ENCODE peak calls at places on chromosome 1, in ten cellular contexts. K is WERI-Rb-1, Y is lower leg skin, Z is stomach, S is neural crest cell, P is OCI-LY7, E is GM10248, C is astrocyte of the spinal cord, N is fibroblast of pulmonary artery, H is breast epithelium. M is an unnamed sample.

GRCh38 chr1:14443164-14443787 is 155.2 kb upstream of the KAZN start:
- DNase-seq in K (no peak), Y (no peak), Z (no peak), S (no peak), P (no peak), E (no peak), C (peak; percentile 34), N (no peak), H (no peak), M (no peak)

GRCh38 chr1:210328746-210329488 is at the start of gene HHAT:
- DNase-seq in K (peak; percentile 90), Y (peak; percentile 92), Z (peak; percentile 79), S (peak; percentile 65), P (peak; percentile 80), E (peak; percentile 79), C (peak; percentile 78), N (peak; percentile 76), H (peak; percentile 81), M (peak; percentile 66)

GRCh38 chr1:40592107-40592773 is 60.8 kb downstream of the ZNF684 start:
- DNase-seq in K (no peak), Y (no peak), Z (no peak), S (no peak), P (peak; percentile 63), E (no peak), C (peak; percentile 27), N (peak; percentile 50), H (no peak), M (peak; percentile 43)

GRCh38 chr1:6200188-6200809 is 904 bp upstream of the RPL22 start:
- DNase-seq in K (no peak), Y (no peak), Z (no peak), S (no peak), P (peak; percentile 21), E (no peak), C (no peak), N (no peak), H (no peak), M (no peak)

GRCh38 chr1:22753396-22754083 is 42.9 kb downstream of the EPHB2 start:
- DNase-seq in K (no peak), Y (no peak), Z (no peak), S (no peak), P (no peak), E (no peak), C (peak; percentile 70), N (peak; percentile 42), H (no peak), M (peak; percentile 67)

GRCh38 chr1:81812712-81813111 is 12.0 kb downstream of the ADGRL2 start:
- DNase-seq in K (no peak), Y (no peak), Z (no peak), S (no peak), P (no peak), E (no peak), C (no peak), N (peak; percentile 42), H (no peak), M (no peak)

GRCh38 chr1:54888080-54888733 is 1.2 kb upstream of the DHCR24 start:
- DNase-seq in K (no peak), Y (no peak), Z (peak; percentile 36), S (no peak), P (no peak), E (no peak), C (no peak), N (no peak), H (no peak), M (no peak)

GRCh38 chr1:151165281-151165737 is 393 bp downstream of the LYSMD1 start:
- DNase-seq in K (peak; percentile 98), Y (peak; percentile 92), Z (no peak), S (peak; percentile 35), P (no peak), E (no peak), C (peak; percentile 45), N (no peak), H (no peak), M (no peak)

GRCh38 chr1:22411589-22411988 is 40.1 kb upstream of the ZBTB40 start:
- DNase-seq in K (no peak), Y (no peak), Z (no peak), S (no peak), P (no peak), E (no peak), C (no peak), N (no peak), H (no peak), M (no peak)

GRCh38 chr1:9909222-9910046 is 635 bp downstream of the CTNNBIP1 start:
- DNase-seq in K (no peak), Y (peak; percentile 90), Z (peak; percentile 34), S (no peak), P (peak; percentile 47), E (no peak), C (no peak), N (peak; percentile 8), H (no peak), M (no peak)

GRCh38 chr1:162165528-162165927 is 96.0 kb downstream of the NOS1AP start:
- DNase-seq in K (no peak), Y (no peak), Z (no peak), S (no peak), P (no peak), E (no peak), C (no peak), N (no peak), H (no peak), M (no peak)

GRCh38 chr1:198007687-198008627 is 90.8 kb downstream of the LHX9 start:
- DNase-seq in K (no peak), Y (no peak), Z (no peak), S (no peak), P (no peak), E (no peak), C (no peak), N (no peak), H (no peak), M (peak; percentile 47)

GRCh38 chr1:198003468-198003867 is 86.3 kb downstream of the LHX9 start:
- DNase-seq in K (no peak), Y (no peak), Z (no peak), S (no peak), P (no peak), E (no peak), C (no peak), N (no peak), H (no peak), M (no peak)

GRCh38 chr1:198001776-198002408 is 84.7 kb downstream of the LHX9 start:
- DNase-seq in K (no peak), Y (no peak), Z (no peak), S (no peak), P (no peak), E (no peak), C (no peak), N (no peak), H (no peak), M (peak; percentile 55)

GRCh38 chr1:198007011-198007410 is 89.8 kb downstream of the LHX9 start:
- DNase-seq in K (no peak), Y (no peak), Z (no peak), S (no peak), P (no peak), E (no peak), C (no peak), N (no peak), H (no peak), M (no peak)
- TF ChIP-seq CTCF in K (no peak), Y (no peak), Z (no peak), S (no peak), P (no peak), E (no peak), C (no peak), N (no peak), H (no peak), M (no peak)

GRCh38 chr1:224783006-224783651 is 146.3 kb upstream of the DNAH14 start:
- DNase-seq in K (no peak), Y (no peak), Z (no peak), S (no peak), P (peak; percentile 84), E (no peak), C (no peak), N (no peak), H (no peak), M (no peak)

GRCh38 chr1:224784606-224785328 is 144.7 kb upstream of the DNAH14 start:
- DNase-seq in K (no peak), Y (no peak), Z (no peak), S (no peak), P (no peak), E (no peak), C (peak; percentile 69), N (peak; percentile 10), H (no peak), M (peak; percentile 30)

GRCh38 chr1:224780736-224781135 is 148.7 kb upstream of the DNAH14 start:
- DNase-seq in K (no peak), Y (no peak), Z (no peak), S (no peak), P (no peak), E (no peak), C (no peak), N (no peak), H (no peak), M (no peak)

GRCh38 chr1:224781800-224782199 is 147.7 kb upstream of the DNAH14 start:
- DNase-seq in K (no peak), Y (no peak), Z (no peak), S (no peak), P (no peak), E (no peak), C (no peak), N (no peak), H (no peak), M (no peak)

GRCh38 chr1:224782601-224783000 is 146.9 kb upstream of the DNAH14 start:
- DNase-seq in K (no peak), Y (no peak), Z (no peak), S (no peak), P (no peak), E (no peak), C (no peak), N (no peak), H (no peak), M (no peak)
- TF ChIP-seq CTCF in K (no peak), Y (no peak), Z (no peak), S (no peak), P (no peak), E (no peak), C (no peak), N (no peak), H (no peak), M (no peak)

DNA sequence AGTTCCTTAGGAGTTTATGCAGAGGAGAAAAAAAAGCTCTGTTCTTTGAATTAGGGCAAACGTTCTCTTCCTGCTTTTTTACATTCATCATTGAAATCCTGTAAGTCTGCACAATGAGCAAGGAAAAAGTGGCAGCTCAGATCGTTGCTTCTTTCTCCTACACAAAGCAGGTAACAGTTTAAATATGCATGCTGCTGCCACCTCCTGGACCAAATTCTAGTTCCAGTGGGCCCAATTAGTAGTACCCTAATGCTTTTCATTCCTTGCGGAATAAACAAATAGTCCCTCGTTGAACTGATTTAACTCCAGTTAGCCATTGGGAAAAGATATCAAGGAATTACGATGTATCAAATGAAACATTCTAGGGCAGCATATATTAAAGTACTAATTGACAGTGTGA is 20.1 kb downstream of the YTHDF2 start:
- DNase-seq in K (no peak), Y (no peak), Z (no peak), S (no peak), P (no peak), E (no peak), C (no peak), N (peak; percentile 24), H (no peak), M (no peak)
- TF ChIP-seq CTCF in K (peak; percentile 27), Y (no peak), Z (no peak), S (no peak), P (peak; percentile 62), E (peak; percentile 8), C (peak; percentile 15), N (peak; percentile 34), H (no peak), M (peak; percentile 51)

DNA sequence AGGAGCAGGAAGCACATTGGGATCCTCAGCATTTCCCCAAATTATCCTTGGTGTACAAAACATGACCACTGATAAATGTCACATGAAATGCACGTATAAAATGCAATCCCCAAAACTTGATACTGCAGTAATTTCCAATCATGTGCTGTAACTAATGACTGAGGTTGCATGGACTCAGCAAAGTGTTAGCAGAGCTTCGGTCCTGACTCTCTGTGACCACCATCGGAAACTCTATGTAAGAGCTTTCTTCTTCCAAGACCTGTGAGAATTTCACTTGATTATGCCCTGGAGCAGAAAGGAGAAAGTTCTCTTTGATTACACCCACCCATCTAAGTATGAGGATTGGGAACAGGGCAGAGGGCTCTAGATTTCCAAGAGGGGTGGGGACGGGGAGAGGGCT is 908 bp downstream of the CD53 start:
- DNase-seq in K (no peak), Y (no peak), Z (no peak), S (no peak), P (peak; percentile 49), E (no peak), C (no peak), N (no peak), H (no peak), M (no peak)
- TF ChIP-seq CTCF in K (no peak), Y (no peak), Z (no peak), S (no peak), P (no peak), E (no peak), C (no peak), N (no peak), H (no peak), M (no peak)